ENCODE peak calls at places on chromosomes 7 and 10, in ten cellular contexts. One of them, this sample, is unnamed. For H3K4me1, the result is how much of the 10 kb centered on the place peaks cover.

GRCh38 chr7:16791071-16791470 is 13.7 kb downstream of the AGR2 start:
- DNase-seq in mammary epithelial cell: no peak
- DNase-seq in Caco-2: no peak
- DNase-seq in heart left ventricle: no peak
- DNase-seq in pancreas: no peak
- DNase-seq in tibial artery: no peak
- DNase-seq in thoracic aorta: no peak
- DNase-seq in Peyer's patch: no peak
- DNase-seq in body of pancreas: no peak
- DNase-seq in cardiac muscle cell: no peak
- DNase-seq in this sample: no peak

GRCh38 chr7:144489504-144489903 is 86.0 kb upstream of the NOBOX start:
- DNase-seq in mammary epithelial cell: no peak
- DNase-seq in Caco-2: no peak
- DNase-seq in heart left ventricle: no peak
- DNase-seq in pancreas: no peak
- DNase-seq in tibial artery: no peak
- DNase-seq in thoracic aorta: no peak
- DNase-seq in Peyer's patch: no peak
- DNase-seq in body of pancreas: peak
- DNase-seq in cardiac muscle cell: no peak
- DNase-seq in this sample: no peak

GRCh38 chr10:132064771-132065437 is 842 bp upstream of the JAKMIP3 start:
- DNase-seq in mammary epithelial cell: no peak
- DNase-seq in Caco-2: no peak
- DNase-seq in heart left ventricle: no peak
- DNase-seq in pancreas: no peak
- DNase-seq in tibial artery: no peak
- DNase-seq in thoracic aorta: no peak
- DNase-seq in Peyer's patch: peak
- DNase-seq in body of pancreas: no peak
- DNase-seq in cardiac muscle cell: no peak
- DNase-seq in this sample: no peak

GRCh38 chr10:25493122-25493893 is 318.5 kb downstream of the GPR158 start:
- DNase-seq in mammary epithelial cell: peak
- DNase-seq in Caco-2: no peak
- DNase-seq in heart left ventricle: no peak
- DNase-seq in pancreas: no peak
- DNase-seq in tibial artery: no peak
- DNase-seq in thoracic aorta: no peak
- DNase-seq in Peyer's patch: no peak
- DNase-seq in body of pancreas: no peak
- DNase-seq in cardiac muscle cell: peak
- DNase-seq in this sample: peak

GRCh38 chr10:2011106-2011716 is 273.9 kb upstream of the ADARB2 start:
- DNase-seq in mammary epithelial cell: no peak
- DNase-seq in Caco-2: no peak
- DNase-seq in heart left ventricle: no peak
- DNase-seq in pancreas: no peak
- DNase-seq in tibial artery: no peak
- DNase-seq in thoracic aorta: no peak
- DNase-seq in Peyer's patch: no peak
- DNase-seq in body of pancreas: no peak
- DNase-seq in cardiac muscle cell: no peak
- DNase-seq in this sample: no peak

GRCh38 chr7:158997471-158997870 is 141.1 kb downstream of the DYNC2I1 start:
- DNase-seq in mammary epithelial cell: no peak
- DNase-seq in Caco-2: no peak
- DNase-seq in heart left ventricle: no peak
- DNase-seq in pancreas: no peak
- DNase-seq in tibial artery: no peak
- DNase-seq in thoracic aorta: no peak
- DNase-seq in Peyer's patch: no peak
- DNase-seq in body of pancreas: no peak
- DNase-seq in cardiac muscle cell: no peak
- DNase-seq in this sample: no peak

GRCh38 chr7:92836489-92837213 is at the start of gene CDK6:
- DNase-seq in mammary epithelial cell: peak
- DNase-seq in Caco-2: peak
- DNase-seq in heart left ventricle: peak
- DNase-seq in pancreas: peak
- DNase-seq in tibial artery: peak
- DNase-seq in thoracic aorta: no peak
- DNase-seq in Peyer's patch: peak
- DNase-seq in body of pancreas: peak
- DNase-seq in cardiac muscle cell: peak
- DNase-seq in this sample: peak

GRCh38 chr10:49609283-49610014 is 661 bp upstream of the SLC18A3 start:
- DNase-seq in mammary epithelial cell: no peak
- DNase-seq in Caco-2: peak
- DNase-seq in heart left ventricle: no peak
- DNase-seq in pancreas: no peak
- DNase-seq in tibial artery: no peak
- DNase-seq in thoracic aorta: no peak
- DNase-seq in Peyer's patch: peak
- DNase-seq in body of pancreas: no peak
- DNase-seq in cardiac muscle cell: no peak
- DNase-seq in this sample: peak

GRCh38 chr7:28955723-28956607 is 2.2 kb downstream of the TRIL start:
- DNase-seq in mammary epithelial cell: peak
- DNase-seq in Caco-2: peak
- DNase-seq in heart left ventricle: peak
- DNase-seq in pancreas: peak
- DNase-seq in tibial artery: peak
- DNase-seq in thoracic aorta: no peak
- DNase-seq in Peyer's patch: peak
- DNase-seq in body of pancreas: peak
- DNase-seq in cardiac muscle cell: peak
- DNase-seq in this sample: peak

GRCh38 chr10:78248651-78249464 is 215.2 kb downstream of the RPS24 start:
- DNase-seq in mammary epithelial cell: peak
- DNase-seq in Caco-2: no peak
- DNase-seq in heart left ventricle: no peak
- DNase-seq in pancreas: no peak
- DNase-seq in tibial artery: peak
- DNase-seq in thoracic aorta: no peak
- DNase-seq in Peyer's patch: no peak
- DNase-seq in body of pancreas: peak
- DNase-seq in cardiac muscle cell: peak
- DNase-seq in this sample: no peak

GRCh38 chr10:117007080-117007479 is 2.1 kb upstream of the SHTN1 start:
- DNase-seq in mammary epithelial cell: peak
- DNase-seq in Caco-2: no peak
- DNase-seq in heart left ventricle: no peak
- DNase-seq in pancreas: no peak
- DNase-seq in tibial artery: no peak
- DNase-seq in thoracic aorta: no peak
- DNase-seq in Peyer's patch: no peak
- DNase-seq in body of pancreas: no peak
- DNase-seq in cardiac muscle cell: peak
- DNase-seq in this sample: no peak

GRCh38 chr7:19491821-19492452 is 216.9 kb downstream of the POLR1F start:
- DNase-seq in mammary epithelial cell: peak
- DNase-seq in Caco-2: no peak
- DNase-seq in heart left ventricle: no peak
- DNase-seq in pancreas: no peak
- DNase-seq in tibial artery: no peak
- DNase-seq in thoracic aorta: no peak
- DNase-seq in Peyer's patch: no peak
- DNase-seq in body of pancreas: no peak
- DNase-seq in cardiac muscle cell: peak
- DNase-seq in this sample: no peak

GRCh38 chr7:16223963-16224707 is 197.2 kb downstream of the CRPPA start:
- DNase-seq in mammary epithelial cell: no peak
- DNase-seq in Caco-2: no peak
- DNase-seq in heart left ventricle: no peak
- DNase-seq in pancreas: no peak
- DNase-seq in tibial artery: no peak
- DNase-seq in thoracic aorta: no peak
- DNase-seq in Peyer's patch: no peak
- DNase-seq in body of pancreas: no peak
- DNase-seq in cardiac muscle cell: no peak
- DNase-seq in this sample: no peak

GRCh38 chr7:101900103-101900502 is 82.7 kb downstream of the CUX1 start:
- DNase-seq in mammary epithelial cell: peak
- DNase-seq in Caco-2: no peak
- DNase-seq in heart left ventricle: peak
- DNase-seq in pancreas: no peak
- DNase-seq in tibial artery: peak
- DNase-seq in thoracic aorta: no peak
- DNase-seq in Peyer's patch: no peak
- DNase-seq in body of pancreas: no peak
- DNase-seq in cardiac muscle cell: no peak
- DNase-seq in this sample: no peak

GRCh38 chr7:142153400-142153799 is 41.9 kb downstream of the MGAM2 start:
- DNase-seq in mammary epithelial cell: peak
- DNase-seq in Caco-2: peak
- DNase-seq in heart left ventricle: no peak
- DNase-seq in pancreas: peak
- DNase-seq in tibial artery: no peak
- DNase-seq in thoracic aorta: no peak
- DNase-seq in Peyer's patch: peak
- DNase-seq in body of pancreas: peak
- DNase-seq in cardiac muscle cell: no peak
- DNase-seq in this sample: no peak

GRCh38 chr7:42700376-42701327 is 211.2 kb downstream of the C7orf25 start:
- DNase-seq in mammary epithelial cell: no peak
- DNase-seq in Caco-2: no peak
- DNase-seq in heart left ventricle: no peak
- DNase-seq in pancreas: no peak
- DNase-seq in tibial artery: no peak
- DNase-seq in thoracic aorta: no peak
- DNase-seq in Peyer's patch: no peak
- DNase-seq in body of pancreas: peak
- DNase-seq in cardiac muscle cell: peak
- DNase-seq in this sample: no peak

GRCh38 chr7:31825576-31825975 is 138.6 kb downstream of the PPP1R17 start:
- DNase-seq in mammary epithelial cell: no peak
- DNase-seq in Caco-2: no peak
- DNase-seq in heart left ventricle: no peak
- DNase-seq in pancreas: no peak
- DNase-seq in tibial artery: no peak
- DNase-seq in thoracic aorta: no peak
- DNase-seq in Peyer's patch: no peak
- DNase-seq in body of pancreas: no peak
- DNase-seq in cardiac muscle cell: no peak
- DNase-seq in this sample: no peak

GRCh38 chr7:112176241-112176640 is 30.0 kb downstream of the DOCK4 start:
- DNase-seq in mammary epithelial cell: no peak
- DNase-seq in Caco-2: no peak
- DNase-seq in heart left ventricle: no peak
- DNase-seq in pancreas: no peak
- DNase-seq in tibial artery: no peak
- DNase-seq in thoracic aorta: no peak
- DNase-seq in Peyer's patch: no peak
- DNase-seq in body of pancreas: no peak
- DNase-seq in cardiac muscle cell: no peak
- DNase-seq in this sample: no peak

GRCh38 chr7:152847491-152847890 is 87.9 kb downstream of the ACTR3B start:
- DNase-seq in mammary epithelial cell: no peak
- DNase-seq in Caco-2: no peak
- DNase-seq in heart left ventricle: no peak
- DNase-seq in pancreas: no peak
- DNase-seq in tibial artery: no peak
- DNase-seq in thoracic aorta: no peak
- DNase-seq in Peyer's patch: no peak
- DNase-seq in body of pancreas: no peak
- DNase-seq in cardiac muscle cell: no peak
- DNase-seq in this sample: no peak
- TF ChIP-seq CTCF in mammary epithelial cell: no peak
- TF ChIP-seq CTCF in Caco-2: no peak
- TF ChIP-seq CTCF in heart left ventricle: no peak
- TF ChIP-seq CTCF in pancreas: no peak
- TF ChIP-seq CTCF in tibial artery: no peak
- TF ChIP-seq CTCF in thoracic aorta: no peak
- TF ChIP-seq CTCF in Peyer's patch: no peak
- TF ChIP-seq CTCF in body of pancreas: no peak
- TF ChIP-seq CTCF in cardiac muscle cell: no peak
- TF ChIP-seq CTCF in this sample: no peak

DNA sequence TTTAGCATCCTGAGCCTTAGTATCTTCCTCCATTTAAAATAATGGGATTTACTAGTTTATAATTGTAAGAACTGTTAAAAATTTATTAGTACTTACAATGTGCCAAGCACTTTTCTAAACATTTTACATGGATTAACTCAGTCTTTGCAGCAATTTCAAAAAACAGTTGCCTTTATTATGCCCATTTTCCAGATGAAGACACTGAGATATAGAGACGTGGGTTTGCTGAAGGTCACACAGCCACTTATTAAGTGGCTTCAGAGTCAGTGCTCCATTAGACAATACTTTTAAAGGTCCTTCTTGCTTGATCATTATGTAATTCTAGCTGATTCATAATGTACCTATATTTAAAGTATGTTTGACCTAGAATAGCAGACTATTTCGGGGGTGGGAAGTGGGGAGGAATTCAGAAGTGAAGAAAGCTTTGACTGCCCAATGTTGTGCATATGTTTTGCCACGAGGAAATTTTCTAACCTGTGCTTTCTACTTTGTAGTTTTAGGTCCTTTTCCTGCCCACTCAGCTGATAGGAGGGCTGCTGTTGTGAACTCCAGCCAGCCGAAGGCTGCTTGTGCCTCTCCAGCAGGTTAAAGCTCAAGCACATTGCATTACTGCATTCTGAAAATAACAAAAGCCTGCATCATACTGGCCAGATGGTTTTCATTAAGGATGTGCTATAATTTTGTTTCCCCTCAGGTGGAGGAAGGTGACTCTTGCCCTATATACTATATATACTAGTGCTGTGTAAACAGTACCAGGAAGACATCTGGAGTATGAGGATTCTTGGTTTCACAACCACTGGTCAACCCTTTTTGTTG is 4.3 kb downstream of the PLEKHA8 start:
- DNase-seq in mammary epithelial cell: no peak
- DNase-seq in Caco-2: no peak
- DNase-seq in heart left ventricle: no peak
- DNase-seq in pancreas: no peak
- DNase-seq in tibial artery: no peak
- DNase-seq in thoracic aorta: no peak
- DNase-seq in Peyer's patch: no peak
- DNase-seq in body of pancreas: no peak
- DNase-seq in cardiac muscle cell: peak
- DNase-seq in this sample: no peak
- H3K4me1 ChIP-seq in mammary epithelial cell: under half
- H3K4me1 ChIP-seq in Caco-2: under half
- H3K4me1 ChIP-seq in heart left ventricle: under half
- H3K4me1 ChIP-seq in pancreas: under half
- H3K4me1 ChIP-seq in tibial artery: under half
- H3K4me1 ChIP-seq in thoracic aorta: under half
- H3K4me1 ChIP-seq in Peyer's patch: under half
- H3K4me1 ChIP-seq in body of pancreas: under half
- H3K4me1 ChIP-seq in cardiac muscle cell: under half
- H3K4me1 ChIP-seq in this sample: under half

GRCh38 chr7:80916770-80917681 is 1.8 kb downstream of the SEMA3C start:
- DNase-seq in mammary epithelial cell: peak
- DNase-seq in Caco-2: no peak
- DNase-seq in heart left ventricle: no peak
- DNase-seq in pancreas: no peak
- DNase-seq in tibial artery: no peak
- DNase-seq in thoracic aorta: no peak
- DNase-seq in Peyer's patch: no peak
- DNase-seq in body of pancreas: no peak
- DNase-seq in cardiac muscle cell: peak
- DNase-seq in this sample: no peak
- H3K4me3 ChIP-seq in mammary epithelial cell: peak
- H3K4me3 ChIP-seq in Caco-2: peak
- H3K4me3 ChIP-seq in heart left ventricle: peak
- H3K4me3 ChIP-seq in pancreas: no peak
- H3K4me3 ChIP-seq in tibial artery: peak
- H3K4me3 ChIP-seq in thoracic aorta: peak
- H3K4me3 ChIP-seq in Peyer's patch: no peak
- H3K4me3 ChIP-seq in body of pancreas: no peak
- H3K4me3 ChIP-seq in cardiac muscle cell: peak
- H3K4me3 ChIP-seq in this sample: peak

GRCh38 chr10:287814-288213 is 152.6 kb downstream of the ZMYND11 start:
- DNase-seq in mammary epithelial cell: no peak
- DNase-seq in Caco-2: peak
- DNase-seq in heart left ventricle: no peak
- DNase-seq in pancreas: no peak
- DNase-seq in tibial artery: no peak
- DNase-seq in thoracic aorta: no peak
- DNase-seq in Peyer's patch: no peak
- DNase-seq in body of pancreas: no peak
- DNase-seq in cardiac muscle cell: no peak
- DNase-seq in this sample: no peak
- TF ChIP-seq CTCF in mammary epithelial cell: no peak
- TF ChIP-seq CTCF in Caco-2: peak
- TF ChIP-seq CTCF in heart left ventricle: no peak
- TF ChIP-seq CTCF in pancreas: no peak
- TF ChIP-seq CTCF in tibial artery: no peak
- TF ChIP-seq CTCF in thoracic aorta: peak
- TF ChIP-seq CTCF in Peyer's patch: no peak
- TF ChIP-seq CTCF in body of pancreas: no peak
- TF ChIP-seq CTCF in cardiac muscle cell: peak
- TF ChIP-seq CTCF in this sample: no peak